ENCODE peak calls at places on chromosomes 11 and 22, in eight cellular contexts. I, C, T, F, B, N, V and G are unnamed samples.

GRCh38 chr11:69187540-69188065 is 31.9 kb downstream of the SMIM38 start:
- DNase-seq in C (no peak), B (no peak), V (no peak), I (no peak), N (no peak), F (no peak), T (no peak), G (no peak)

GRCh38 chr11:121476379-121477032 is 23.7 kb upstream of the SORL1-AS1 start:
- DNase-seq in T (no peak), F (no peak), C (no peak), I (no peak), N (no peak), B (no peak), V (no peak), G (no peak)

GRCh38 chr22:22787805-22788459 is 99.7 kb upstream of the IGLL5 start:
- DNase-seq in B (peak; percentile 83), C (peak; percentile 58), F (peak; percentile 27), V (no peak), N (peak; percentile 63), T (no peak), I (peak; percentile 60), G (no peak)

GRCh38 chr11:44037658-44037998 is 10.2 kb upstream of the ACCSL start:
- DNase-seq in F (no peak), V (no peak), B (no peak), N (no peak), I (no peak), C (no peak), T (no peak), G (no peak)

GRCh38 chr22:20566420-20567260 is 59.2 kb downstream of the MED15 start:
- DNase-seq in T (no peak), F (peak; percentile 37), C (peak; percentile 83), N (no peak), V (no peak), B (no peak), I (peak; percentile 28), G (no peak)

GRCh38 chr22:46149493-46149997 is 781 bp upstream of the PPARA start:
- DNase-seq in T (no peak), V (no peak), B (peak; percentile 78), I (peak; percentile 57), N (no peak), C (no peak), F (peak; percentile 10), G (no peak)

GRCh38 chr11:4464216-4465159 is 15.4 kb downstream of the OR52K2 start:
- DNase-seq in F (no peak), T (no peak), N (no peak), I (no peak), C (no peak), B (peak; percentile 12), V (peak; percentile 69), G (no peak)

GRCh38 chr11:20023082-20023426 is 137.2 kb downstream of the DBX1 start:
- DNase-seq in T (no peak), B (no peak), F (no peak), N (no peak), V (no peak), I (no peak), C (no peak), G (no peak)

GRCh38 chr11:62427630-62428233 is 8.9 kb downstream of the SCGB1A1 start:
- DNase-seq in N (no peak), V (no peak), B (no peak), I (no peak), T (no peak), F (no peak), C (peak; percentile 70), G (no peak)

GRCh38 chr11:117693344-117693743 is 103.7 kb downstream of the DSCAML1 start:
- DNase-seq in T (no peak), I (no peak), V (no peak), N (no peak), B (no peak), F (no peak), C (no peak), G (no peak)

GRCh38 chr11:97471480-97471879 is 1081.7 kb downstream of the JRKL start:
- DNase-seq in I (no peak), N (no peak), F (no peak), T (no peak), V (no peak), B (no peak), C (no peak), G (no peak)

GRCh38 chr11:121929581-121929980 is 186.4 kb downstream of the BLID start:
- DNase-seq in T (no peak), N (no peak), F (no peak), V (no peak), B (peak; percentile 74), C (peak; percentile 51), I (peak; percentile 38), G (no peak)

GRCh38 chr11:65392899-65393298 is 6.5 kb downstream of the FRMD8 start:
- DNase-seq in B (no peak), I (no peak), V (no peak), T (no peak), F (no peak), N (no peak), C (no peak), G (no peak)

GRCh38 chr22:31148516-31148915 is 8.2 kb upstream of the PLA2G3 start:
- DNase-seq in F (no peak), V (no peak), C (no peak), I (no peak), T (no peak), B (no peak), N (no peak), G (no peak)

GRCh38 chr11:71491531-71492329 is 35.3 kb upstream of the KRTAP5-7 start:
- DNase-seq in V (peak; percentile 64), F (no peak), N (no peak), T (no peak), B (no peak), C (no peak), I (no peak), G (no peak)